ENCODE peak calls at places on chromosomes 7 and 10, in six cellular contexts. H is head of caudate nucleus, O is ELR, K is anterior cingulate cortex, B is MG63, D is NCI-H1092 treated with DMSO at 0.1 percent for 48 hours. Y is an unnamed sample.

GRCh38 chr7:15720849-15721471 is 34.5 kb upstream of the MEOX2 start:
- DNase-seq in H (no peak), O (peak), K (no peak), B (peak), D (peak), Y (peak)

GRCh38 chr7:24755096-24755495 is 2.2 kb downstream of the GSDME start:
- DNase-seq in H (no peak), O (no peak), K (no peak), B (no peak), D (no peak), Y (no peak)

GRCh38 chr10:34137955-34138354 is 677.1 kb downstream of the PARD3 start:
- DNase-seq in H (no peak), O (peak), K (no peak), B (no peak), D (no peak), Y (no peak)

GRCh38 chr7:41027428-41028115 is 675.3 kb downstream of the INHBA start:
- DNase-seq in H (no peak), O (peak), K (no peak), B (no peak), D (no peak), Y (no peak)

GRCh38 chr7:35624299-35625186 is 70.4 kb downstream of the HERPUD2 start:
- DNase-seq in H (peak), O (peak), K (no peak), B (no peak), D (peak), Y (peak)

GRCh38 chr7:143321734-143322133 is 5.8 kb downstream of the CLCN1 start:
- DNase-seq in H (no peak), O (no peak), K (no peak), B (no peak), D (no peak), Y (no peak)

GRCh38 chr7:102897211-102897621 is 15.6 kb upstream of the LRRC17 start:
- DNase-seq in H (no peak), O (no peak), K (no peak), B (no peak), D (peak), Y (no peak)

GRCh38 chr7:142383826-142384507 is 126.1 kb upstream of the PRSS58 start:
- DNase-seq in H (no peak), O (peak), K (no peak), B (no peak), D (no peak), Y (no peak)

GRCh38 chr10:81018898-81019890 is 481.5 kb downstream of the SH2D4B start:
- DNase-seq in H (peak), O (peak), K (no peak), B (peak), D (peak), Y (peak)

GRCh38 chr7:36734731-36735130 is 10.4 kb upstream of the AOAH start:
- DNase-seq in H (no peak), O (no peak), K (no peak), B (no peak), D (no peak), Y (no peak)

GRCh38 chr10:7264313-7264741 is 146.5 kb downstream of the SFMBT2 start:
- DNase-seq in H (no peak), O (no peak), K (no peak), B (peak), D (no peak), Y (no peak)

GRCh38 chr7:151415375-151416112 is 5.7 kb upstream of the WDR86 start:
- DNase-seq in H (no peak), O (no peak), K (no peak), B (peak), D (peak), Y (no peak)

GRCh38 chr7:118281196-118281595 is 56.7 kb downstream of the ANKRD7 start:
- DNase-seq in H (no peak), O (no peak), K (no peak), B (no peak), D (no peak), Y (no peak)

GRCh38 chr7:128217030-128217805 is 23.9 kb upstream of the LEP start:
- DNase-seq in H (no peak), O (peak), K (no peak), B (peak), D (no peak), Y (no peak)

GRCh38 chr7:68671046-68671445 is 927.2 kb upstream of the AUTS2 start:
- DNase-seq in H (no peak), O (no peak), K (no peak), B (no peak), D (no peak), Y (no peak)

GRCh38 chr10:30691601-30692015 is 62.1 kb upstream of the LYZL2 start:
- DNase-seq in H (no peak), O (peak), K (no peak), B (peak), D (no peak), Y (no peak)

GRCh38 chr10:122348512-122348911 is 26.0 kb upstream of the PLEKHA1 start:
- DNase-seq in H (no peak), O (no peak), K (no peak), B (no peak), D (no peak), Y (no peak)

GRCh38 chr10:79413196-79413595 is 32.2 kb downstream of the ZCCHC24 start:
- DNase-seq in H (no peak), O (peak), K (no peak), B (peak), D (no peak), Y (no peak)

GRCh38 chr7:113085781-113086390 is 741 bp downstream of the GPR85 start:
- DNase-seq in H (peak), O (peak), K (no peak), B (no peak), D (peak), Y (no peak)

GRCh38 chr7:133355325-133355708 is 102.4 kb downstream of the EXOC4 start:
- DNase-seq in H (no peak), O (peak), K (no peak), B (no peak), D (no peak), Y (no peak)

GRCh38 chr7:114799522-114800133 is 122.3 kb upstream of the MDFIC start:
- DNase-seq in H (no peak), O (no peak), K (no peak), B (no peak), D (no peak), Y (no peak)

GRCh38 chr10:51079331-51079730 is 5.0 kb downstream of the PRKG1 start:
- DNase-seq in H (no peak), O (no peak), K (no peak), B (no peak), D (no peak), Y (no peak)

GRCh38 chr10:119575506-119575905 is 21.3 kb downstream of the TIAL1 start:
- DNase-seq in H (no peak), O (peak), K (no peak), B (no peak), D (no peak), Y (no peak)

GRCh38 chr10:86688398-86688921 is 20.1 kb downstream of the LDB3 start:
- DNase-seq in H (peak), O (peak), K (peak), B (peak), D (no peak), Y (peak)

GRCh38 chr7:10632707-10633106 is 341.0 kb upstream of the PHF14 start:
- DNase-seq in H (no peak), O (no peak), K (no peak), B (no peak), D (no peak), Y (no peak)

GRCh38 chr7:47452715-47453092 is 129.2 kb downstream of the TNS3 start:
- DNase-seq in H (no peak), O (no peak), K (no peak), B (no peak), D (no peak), Y (no peak)

GRCh38 chr10:11447571-11447970 is 163.9 kb downstream of the USP6NL start:
- DNase-seq in H (no peak), O (no peak), K (no peak), B (no peak), D (peak), Y (no peak)

GRCh38 chr7:55493416-55493815 is 78.9 kb downstream of the VOPP1 start:
- DNase-seq in H (no peak), O (peak), K (no peak), B (no peak), D (no peak), Y (no peak)

GRCh38 chr7:69645683-69646082 is 47.4 kb downstream of the AUTS2 start:
- DNase-seq in H (no peak), O (no peak), K (no peak), B (no peak), D (no peak), Y (no peak)

GRCh38 chr7:91353923-91354322 is 89.7 kb downstream of the FZD1 start:
- DNase-seq in H (no peak), O (no peak), K (no peak), B (no peak), D (no peak), Y (no peak)